ENCODE peak calls at places on chromosomes 4 and X, in seven cellular contexts. One of them, this sample, is unnamed.

GRCh38 chr4:86895692-86896488 is 3.7 kb upstream of the C4orf36 start:
- DNase-seq in cardiac muscle cell: peak; percentile 85
- DNase-seq in AG09309: peak; percentile 46
- DNase-seq in activated B cell treated with CpG ODN at 0.5 μM for 24 hours: no peak
- DNase-seq in HFF-Myc: no peak
- DNase-seq in fibroblast of the aortic adventitia: peak; percentile 83
- DNase-seq in HFFc6: peak; percentile 80
- DNase-seq in this sample: peak; percentile 78

GRCh38 chr4:157315968-157316367 is 95.4 kb downstream of the GRIA2 start:
- DNase-seq in fibroblast of the aortic adventitia: no peak
- DNase-seq in cardiac muscle cell: no peak
- DNase-seq in activated B cell treated with CpG ODN at 0.5 μM for 24 hours: no peak
- DNase-seq in AG09309: no peak
- DNase-seq in HFF-Myc: no peak
- DNase-seq in HFFc6: no peak
- DNase-seq in this sample: peak; percentile 15

GRCh38 chrX:75649829-75650228 is 127.0 kb upstream of the ZDHHC15 start:
- DNase-seq in HFF-Myc: no peak
- DNase-seq in activated B cell treated with CpG ODN at 0.5 μM for 24 hours: no peak
- DNase-seq in AG09309: no peak
- DNase-seq in fibroblast of the aortic adventitia: no peak
- DNase-seq in cardiac muscle cell: no peak
- DNase-seq in HFFc6: no peak
- DNase-seq in this sample: no peak

GRCh38 chrX:109268340-109268739 is 213.5 kb downstream of the GUCY2F start:
- DNase-seq in HFF-Myc: no peak
- DNase-seq in cardiac muscle cell: no peak
- DNase-seq in activated B cell treated with CpG ODN at 0.5 μM for 24 hours: no peak
- DNase-seq in AG09309: no peak
- DNase-seq in HFFc6: no peak
- DNase-seq in fibroblast of the aortic adventitia: no peak
- DNase-seq in this sample: no peak

GRCh38 chr4:99323761-99324160 is 2.6 kb upstream of the ADH1B start:
- DNase-seq in cardiac muscle cell: peak; percentile 87
- DNase-seq in HFFc6: no peak
- DNase-seq in activated B cell treated with CpG ODN at 0.5 μM for 24 hours: no peak
- DNase-seq in fibroblast of the aortic adventitia: peak; percentile 96
- DNase-seq in AG09309: no peak
- DNase-seq in HFF-Myc: no peak
- DNase-seq in this sample: no peak

GRCh38 chrX:3651272-3651671 is 62.2 kb downstream of the PRKX start:
- DNase-seq in fibroblast of the aortic adventitia: peak; percentile 63
- DNase-seq in HFF-Myc: no peak
- DNase-seq in cardiac muscle cell: peak; percentile 51
- DNase-seq in activated B cell treated with CpG ODN at 0.5 μM for 24 hours: no peak
- DNase-seq in AG09309: no peak
- DNase-seq in HFFc6: peak; percentile 21
- DNase-seq in this sample: peak; percentile 77

GRCh38 chr4:86730310-86730709 is 118.9 kb downstream of the SLC10A6 start:
- DNase-seq in cardiac muscle cell: no peak
- DNase-seq in HFF-Myc: no peak
- DNase-seq in fibroblast of the aortic adventitia: no peak
- DNase-seq in HFFc6: no peak
- DNase-seq in AG09309: no peak
- DNase-seq in activated B cell treated with CpG ODN at 0.5 μM for 24 hours: no peak
- DNase-seq in this sample: no peak

GRCh38 chr4:3422241-3422801 is 19.4 kb upstream of the HGFAC start:
- DNase-seq in activated B cell treated with CpG ODN at 0.5 μM for 24 hours: no peak
- DNase-seq in HFFc6: no peak
- DNase-seq in AG09309: no peak
- DNase-seq in HFF-Myc: no peak
- DNase-seq in fibroblast of the aortic adventitia: no peak
- DNase-seq in cardiac muscle cell: no peak
- DNase-seq in this sample: no peak

GRCh38 chr4:142091085-142091513 is 454.7 kb downstream of the IL15 start:
- DNase-seq in cardiac muscle cell: peak; percentile 99
- DNase-seq in HFFc6: peak; percentile 95
- DNase-seq in activated B cell treated with CpG ODN at 0.5 μM for 24 hours: no peak
- DNase-seq in fibroblast of the aortic adventitia: peak; percentile 100
- DNase-seq in AG09309: peak; percentile 99
- DNase-seq in HFF-Myc: peak; percentile 41
- DNase-seq in this sample: peak; percentile 96

GRCh38 chrX:130330706-130331105 is 9.0 kb upstream of the SLC25A14 start:
- DNase-seq in HFF-Myc: peak; percentile 16
- DNase-seq in cardiac muscle cell: peak; percentile 53
- DNase-seq in HFFc6: peak; percentile 41
- DNase-seq in activated B cell treated with CpG ODN at 0.5 μM for 24 hours: peak; percentile 15
- DNase-seq in fibroblast of the aortic adventitia: peak; percentile 43
- DNase-seq in AG09309: peak; percentile 8
- DNase-seq in this sample: peak; percentile 48

GRCh38 chr4:118775405-118775804 is 60.5 kb downstream of the SEC24D start:
- DNase-seq in HFFc6: no peak
- DNase-seq in activated B cell treated with CpG ODN at 0.5 μM for 24 hours: no peak
- DNase-seq in cardiac muscle cell: no peak
- DNase-seq in fibroblast of the aortic adventitia: no peak
- DNase-seq in AG09309: no peak
- DNase-seq in HFF-Myc: no peak
- DNase-seq in this sample: no peak

DNA sequence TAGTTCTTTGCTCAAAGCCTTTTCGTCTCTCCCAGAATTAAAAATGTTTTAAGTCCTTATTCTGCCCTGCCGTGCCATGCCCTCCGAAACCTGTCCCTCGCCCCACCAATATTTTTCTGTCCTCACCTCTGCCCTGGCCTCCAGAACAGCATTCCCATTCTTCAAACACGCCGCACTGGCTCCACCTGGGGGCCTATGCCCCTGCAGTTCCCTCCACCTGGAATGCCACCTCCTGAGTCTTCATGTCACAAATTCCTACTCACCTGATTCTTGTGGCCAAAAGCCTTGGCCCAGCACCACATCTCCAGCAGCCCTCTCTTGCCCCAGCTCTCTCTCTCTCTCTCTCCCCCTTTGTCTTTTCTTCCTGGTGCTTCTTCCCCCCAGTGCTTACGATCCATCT is 91.6 kb downstream of the APBB2 start:
- DNase-seq in cardiac muscle cell: no peak
- DNase-seq in AG09309: no peak
- DNase-seq in HFF-Myc: no peak
- DNase-seq in HFFc6: no peak
- DNase-seq in activated B cell treated with CpG ODN at 0.5 μM for 24 hours: no peak
- DNase-seq in fibroblast of the aortic adventitia: no peak
- DNase-seq in this sample: no peak
- TF ChIP-seq CTCF in cardiac muscle cell: no peak
- TF ChIP-seq CTCF in AG09309: no peak
- TF ChIP-seq CTCF in HFF-Myc: no peak
- TF ChIP-seq CTCF in HFFc6: no peak
- TF ChIP-seq CTCF in activated B cell treated with CpG ODN at 0.5 μM for 24 hours: no peak
- TF ChIP-seq CTCF in fibroblast of the aortic adventitia: no peak
- TF ChIP-seq CTCF in this sample: no peak

GRCh38 chr4:34733185-34733916 is 1511.0 kb downstream of the ARAP2 start:
- DNase-seq in AG09309: no peak
- DNase-seq in HFF-Myc: no peak
- DNase-seq in cardiac muscle cell: no peak
- DNase-seq in HFFc6: no peak
- DNase-seq in activated B cell treated with CpG ODN at 0.5 μM for 24 hours: no peak
- DNase-seq in fibroblast of the aortic adventitia: no peak
- DNase-seq in this sample: no peak

GRCh38 chr4:34731045-34731444 is 1513.3 kb downstream of the ARAP2 start:
- DNase-seq in HFFc6: no peak
- DNase-seq in fibroblast of the aortic adventitia: no peak
- DNase-seq in HFF-Myc: peak; percentile 11
- DNase-seq in activated B cell treated with CpG ODN at 0.5 μM for 24 hours: no peak
- DNase-seq in AG09309: no peak
- DNase-seq in cardiac muscle cell: peak; percentile 6
- DNase-seq in this sample: peak; percentile 20

GRCh38 chr4:34732579-34732978 is 1511.7 kb downstream of the ARAP2 start:
- DNase-seq in fibroblast of the aortic adventitia: no peak
- DNase-seq in activated B cell treated with CpG ODN at 0.5 μM for 24 hours: no peak
- DNase-seq in HFF-Myc: no peak
- DNase-seq in HFFc6: no peak
- DNase-seq in cardiac muscle cell: no peak
- DNase-seq in AG09309: no peak
- DNase-seq in this sample: no peak

GRCh38 chr4:34732170-34732569 is 1512.1 kb downstream of the ARAP2 start:
- DNase-seq in AG09309: no peak
- DNase-seq in HFF-Myc: no peak
- DNase-seq in fibroblast of the aortic adventitia: no peak
- DNase-seq in activated B cell treated with CpG ODN at 0.5 μM for 24 hours: no peak
- DNase-seq in HFFc6: no peak
- DNase-seq in cardiac muscle cell: no peak
- DNase-seq in this sample: no peak
- TF ChIP-seq CTCF in AG09309: no peak
- TF ChIP-seq CTCF in HFF-Myc: no peak
- TF ChIP-seq CTCF in fibroblast of the aortic adventitia: no peak
- TF ChIP-seq CTCF in activated B cell treated with CpG ODN at 0.5 μM for 24 hours: no peak
- TF ChIP-seq CTCF in HFFc6: no peak
- TF ChIP-seq CTCF in cardiac muscle cell: no peak
- TF ChIP-seq CTCF in this sample: no peak

GRCh38 chrX:137562096-137562495 is 3.8 kb upstream of the ZIC3 start:
- DNase-seq in cardiac muscle cell: no peak
- DNase-seq in HFF-Myc: no peak
- DNase-seq in activated B cell treated with CpG ODN at 0.5 μM for 24 hours: no peak
- DNase-seq in AG09309: no peak
- DNase-seq in HFFc6: no peak
- DNase-seq in fibroblast of the aortic adventitia: no peak
- DNase-seq in this sample: peak; percentile 19
- TF ChIP-seq CTCF in cardiac muscle cell: no peak
- TF ChIP-seq CTCF in HFF-Myc: no peak
- TF ChIP-seq CTCF in activated B cell treated with CpG ODN at 0.5 μM for 24 hours: no peak
- TF ChIP-seq CTCF in AG09309: no peak
- TF ChIP-seq CTCF in HFFc6: no peak
- TF ChIP-seq CTCF in fibroblast of the aortic adventitia: no peak
- TF ChIP-seq CTCF in this sample: no peak

GRCh38 chr4:109699553-109700225 is 3.6 kb downstream of the CASP6 start:
- DNase-seq in HFFc6: no peak
- DNase-seq in HFF-Myc: no peak
- DNase-seq in activated B cell treated with CpG ODN at 0.5 μM for 24 hours: no peak
- DNase-seq in AG09309: no peak
- DNase-seq in cardiac muscle cell: peak; percentile 9
- DNase-seq in fibroblast of the aortic adventitia: no peak
- DNase-seq in this sample: peak; percentile 54

GRCh38 chr4:109703664-109704351 is 563 bp upstream of the CASP6 start:
- DNase-seq in HFF-Myc: no peak
- DNase-seq in HFFc6: no peak
- DNase-seq in cardiac muscle cell: peak; percentile 60
- DNase-seq in fibroblast of the aortic adventitia: peak; percentile 15
- DNase-seq in activated B cell treated with CpG ODN at 0.5 μM for 24 hours: no peak
- DNase-seq in AG09309: no peak
- DNase-seq in this sample: no peak

GRCh38 chr4:109702950-109703663 is at the start of gene CASP6:
- DNase-seq in AG09309: no peak
- DNase-seq in cardiac muscle cell: peak; percentile 83
- DNase-seq in HFF-Myc: no peak
- DNase-seq in activated B cell treated with CpG ODN at 0.5 μM for 24 hours: peak; percentile 66
- DNase-seq in fibroblast of the aortic adventitia: peak; percentile 72
- DNase-seq in HFFc6: peak; percentile 63
- DNase-seq in this sample: peak; percentile 76

DNA sequence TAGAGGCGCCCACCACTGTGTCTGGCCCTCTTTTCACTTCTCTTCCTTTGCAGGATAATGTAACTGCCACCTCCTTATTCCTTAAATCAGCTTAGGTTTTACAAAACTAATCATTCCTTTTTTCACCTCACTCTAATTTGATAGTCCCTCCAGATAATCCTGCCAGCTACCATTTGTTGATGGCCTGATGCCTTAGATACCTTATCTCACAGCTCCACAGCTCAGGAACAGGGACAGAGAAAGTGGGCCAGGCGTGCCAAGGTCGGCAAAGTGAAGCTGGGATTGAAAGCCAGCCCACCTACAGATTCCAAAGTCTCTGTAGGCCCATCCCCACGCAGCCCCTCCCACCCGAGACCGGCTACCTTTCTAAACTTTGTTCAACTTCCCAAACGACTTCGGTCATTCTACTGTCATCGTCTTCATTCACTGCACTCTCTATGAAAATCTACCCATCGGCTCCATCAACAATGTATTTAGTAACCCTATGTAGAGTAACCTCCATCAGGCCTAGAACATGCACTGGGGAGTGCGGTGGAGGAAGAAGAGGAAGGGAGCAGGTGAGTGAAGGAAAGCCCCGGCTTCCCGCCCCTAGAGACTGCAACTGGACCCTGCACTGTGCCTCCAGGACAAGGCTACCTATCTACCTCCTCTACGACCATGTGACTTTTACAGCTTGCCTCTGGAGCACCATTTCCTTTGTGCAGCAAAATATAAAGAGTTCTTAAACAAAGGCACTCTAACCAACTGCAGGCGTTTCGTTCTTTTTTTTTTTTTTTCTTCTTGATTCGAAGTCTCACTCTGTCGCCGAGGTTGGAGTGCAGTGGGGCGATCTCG is 1.5 kb downstream of the CASP6 start:
- DNase-seq in AG09309: no peak
- DNase-seq in HFF-Myc: no peak
- DNase-seq in fibroblast of the aortic adventitia: peak; percentile 8
- DNase-seq in cardiac muscle cell: peak; percentile 13
- DNase-seq in HFFc6: no peak
- DNase-seq in activated B cell treated with CpG ODN at 0.5 μM for 24 hours: no peak
- DNase-seq in this sample: no peak
- TF ChIP-seq CTCF in AG09309: no peak
- TF ChIP-seq CTCF in HFF-Myc: no peak
- TF ChIP-seq CTCF in fibroblast of the aortic adventitia: no peak
- TF ChIP-seq CTCF in cardiac muscle cell: no peak
- TF ChIP-seq CTCF in HFFc6: no peak
- TF ChIP-seq CTCF in activated B cell treated with CpG ODN at 0.5 μM for 24 hours: no peak
- TF ChIP-seq CTCF in this sample: no peak

GRCh38 chr4:22667332-22667731 is 25.4 kb upstream of the GBA3 start:
- DNase-seq in HFFc6: no peak
- DNase-seq in cardiac muscle cell: peak; percentile 88
- DNase-seq in HFF-Myc: no peak
- DNase-seq in activated B cell treated with CpG ODN at 0.5 μM for 24 hours: no peak
- DNase-seq in fibroblast of the aortic adventitia: peak; percentile 80
- DNase-seq in AG09309: no peak
- DNase-seq in this sample: no peak
- TF ChIP-seq CTCF in HFFc6: no peak
- TF ChIP-seq CTCF in cardiac muscle cell: peak; percentile 36
- TF ChIP-seq CTCF in HFF-Myc: no peak
- TF ChIP-seq CTCF in activated B cell treated with CpG ODN at 0.5 μM for 24 hours: no peak
- TF ChIP-seq CTCF in fibroblast of the aortic adventitia: no peak
- TF ChIP-seq CTCF in AG09309: no peak
- TF ChIP-seq CTCF in this sample: no peak

DNA sequence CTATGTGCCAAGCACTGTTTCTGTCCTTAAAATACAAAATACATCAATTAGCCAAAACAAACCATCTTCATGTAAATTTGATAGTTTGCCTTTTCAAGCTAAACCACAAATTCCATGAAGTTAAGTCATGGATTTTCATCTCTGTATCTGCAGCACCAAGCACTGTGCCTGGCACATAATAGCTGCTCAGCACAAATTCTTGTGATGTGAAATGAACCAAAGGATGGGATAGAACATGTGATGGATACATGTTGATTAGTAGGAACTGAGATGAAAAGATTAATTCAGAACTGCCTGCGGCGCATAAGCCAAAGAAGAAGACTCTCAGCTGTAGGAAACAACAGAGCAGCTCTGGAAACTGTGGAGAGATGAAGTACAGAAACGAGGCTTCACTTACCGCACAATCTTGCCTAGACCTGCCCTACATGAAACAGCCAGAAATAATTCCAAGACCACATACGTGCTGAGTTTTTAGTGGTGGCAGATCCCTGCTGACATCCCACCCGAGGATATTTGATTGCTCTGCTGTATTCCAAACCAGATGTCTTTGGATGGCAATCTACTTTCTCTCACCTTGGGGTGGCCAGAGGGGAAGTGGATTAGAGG is 40.9 kb upstream of the DCLK2 start:
- DNase-seq in AG09309: no peak
- DNase-seq in activated B cell treated with CpG ODN at 0.5 μM for 24 hours: no peak
- DNase-seq in fibroblast of the aortic adventitia: no peak
- DNase-seq in HFF-Myc: no peak
- DNase-seq in cardiac muscle cell: no peak
- DNase-seq in HFFc6: no peak
- DNase-seq in this sample: no peak
- TF ChIP-seq CTCF in AG09309: no peak
- TF ChIP-seq CTCF in activated B cell treated with CpG ODN at 0.5 μM for 24 hours: no peak
- TF ChIP-seq CTCF in fibroblast of the aortic adventitia: no peak
- TF ChIP-seq CTCF in HFF-Myc: no peak
- TF ChIP-seq CTCF in cardiac muscle cell: no peak
- TF ChIP-seq CTCF in HFFc6: no peak
- TF ChIP-seq CTCF in this sample: no peak

This sample was measured in astrocyte of the spinal cord.